ENCODE peak calls at places on chromosomes 3 and 15, in five cellular contexts. T is nucleus accumbens, D is aorta, V is AG08395, Y is non-pigmented ciliary epithelial cell. E is an unnamed sample.

GRCh38 chr15:70016511-70016994 is 81.2 kb downstream of the TLE3 start:
- DNase-seq in Y (no peak), D (no peak), T (no peak), V (no peak), E (no peak)

GRCh38 chr15:58212909-58213526 is 74.8 kb downstream of the AQP9 start:
- DNase-seq in V (peak; percentile 41), Y (peak; percentile 20), T (no peak), D (no peak), E (no peak)

GRCh38 chr15:29134641-29135071 is 135.0 kb downstream of the NSMCE3 start:
- DNase-seq in Y (no peak), D (peak; percentile 31), V (no peak), T (no peak), E (no peak)

GRCh38 chr3:85864896-85865295 is 906.1 kb downstream of the CADM2 start:
- DNase-seq in D (no peak), V (no peak), T (no peak), Y (no peak), E (no peak)

GRCh38 chr3:32249184-32249782 is 10.8 kb downstream of the CMTM8 start:
- DNase-seq in V (peak; percentile 57), Y (peak; percentile 89), D (no peak), T (no peak), E (no peak)

GRCh38 chr15:23422946-23423708 is 23.9 kb downstream of the GOLGA6L2 start:
- DNase-seq in T (no peak), Y (no peak), V (no peak), D (no peak), E (peak; percentile 25)

GRCh38 chr3:66428733-66429132 is 72.1 kb downstream of the LRIG1 start:
- DNase-seq in V (peak; percentile 95), D (peak; percentile 76), Y (peak; percentile 97), T (no peak), E (no peak)

GRCh38 chr3:57803647-57804081 is 47.6 kb downstream of the SLMAP start:
- DNase-seq in Y (peak; percentile 76), T (no peak), D (no peak), V (peak; percentile 80), E (no peak)

GRCh38 chr3:44198265-44198956 is 43.3 kb upstream of the TOPAZ1 start:
- DNase-seq in Y (peak; percentile 23), D (peak; percentile 68), T (peak; percentile 60), V (peak; percentile 82), E (no peak)